ENCODE peak calls at places on chromosomes 5 and 9, in nine cellular contexts. Z is gastrocnemius medialis; K is B cell; T is GM12891; M is HFFc6; C is activated effector memory CD4-positive, alpha-beta T cell treated with Interleukin-2 at 50 U/mL for 16 hours; L is GM18507; D is amniotic epithelial cell; B is A549. J is an unnamed sample.

GRCh38 chr5:390571-391491 is 52.1 kb upstream of the EXOC3 start:
- DNase-seq in Z (no peak), K (no peak), T (no peak), M (no peak), C (no peak), L (no peak), D (no peak), B (peak), J (no peak)

GRCh38 chr5:97534166-97534565 is 351.1 kb upstream of the RIOK2 start:
- DNase-seq in Z (no peak), K (peak), T (no peak), M (peak), C (no peak), L (peak), D (peak), B (peak), J (peak)

GRCh38 chr5:81893961-81894360 is 77.9 kb upstream of the ATG10 start:
- DNase-seq in Z (no peak), K (no peak), T (no peak), M (no peak), C (no peak), L (no peak), D (no peak), B (no peak), J (no peak)

GRCh38 chr5:6732634-6733410 is 19.6 kb downstream of the TENT4A start:
- DNase-seq in Z (no peak), K (no peak), T (no peak), M (peak), C (no peak), L (no peak), D (peak), B (no peak), J (peak)

GRCh38 chr9:16191691-16192402 is 639.0 kb downstream of the CCDC171 start:
- DNase-seq in Z (peak), K (no peak), T (peak), M (peak), C (no peak), L (no peak), D (peak), B (peak), J (peak)

GRCh38 chr5:62460578-62460983 is 48.0 kb downstream of the IPO11 start:
- DNase-seq in Z (no peak), K (peak), T (peak), M (peak), C (no peak), L (no peak), D (peak), B (peak), J (no peak)

GRCh38 chr9:134323741-134324358 is 2.4 kb upstream of the RXRA start:
- DNase-seq in Z (peak), K (no peak), T (no peak), M (no peak), C (no peak), L (no peak), D (peak), B (no peak), J (no peak)

GRCh38 chr9:91949946-91950664 is at the start of gene ROR2:
- DNase-seq in Z (no peak), K (peak), T (peak), M (no peak), C (peak), L (peak), D (peak), B (peak), J (no peak)

GRCh38 chr9:101311759-101312420 is 72.9 kb downstream of the BAAT start:
- DNase-seq in Z (no peak), K (peak), T (peak), M (peak), C (no peak), L (peak), D (peak), B (peak), J (peak)

GRCh38 chr5:61964199-61964598 is 341.8 kb upstream of the KIF2A start:
- DNase-seq in Z (no peak), K (no peak), T (no peak), M (no peak), C (no peak), L (no peak), D (no peak), B (no peak), J (peak)

GRCh38 chr9:35754264-35754663 is at the start of gene MSMP:
- DNase-seq in Z (no peak), K (no peak), T (no peak), M (no peak), C (no peak), L (no peak), D (no peak), B (no peak), J (no peak)

GRCh38 chr5:126865299-126865698 is 88.4 kb downstream of the LMNB1 start:
- DNase-seq in Z (no peak), K (no peak), T (no peak), M (peak), C (no peak), L (no peak), D (peak), B (no peak), J (peak)

GRCh38 chr9:111148390-111148993 is 110.2 kb upstream of the LPAR1 start:
- DNase-seq in Z (no peak), K (no peak), T (no peak), M (peak), C (no peak), L (no peak), D (no peak), B (no peak), J (no peak)

GRCh38 chr9:136711751-136712689 is at the start of gene DIPK1B:
- DNase-seq in Z (no peak), K (no peak), T (no peak), M (no peak), C (no peak), L (no peak), D (no peak), B (no peak), J (no peak)

GRCh38 chr5:172114875-172115422 is 73.1 kb downstream of the STK10 start:
- DNase-seq in Z (no peak), K (peak), T (peak), M (no peak), C (peak), L (peak), D (no peak), B (no peak), J (no peak)

GRCh38 chr9:126001581-126002225 is 254.5 kb downstream of the PBX3 start:
- DNase-seq in Z (no peak), K (no peak), T (no peak), M (no peak), C (no peak), L (no peak), D (no peak), B (no peak), J (no peak)

GRCh38 chr9:3528466-3528865 is 2.7 kb upstream of the RFX3 start:
- DNase-seq in Z (no peak), K (peak), T (no peak), M (no peak), C (peak), L (no peak), D (no peak), B (no peak), J (no peak)

GRCh38 chr9:6757988-6758417 is 230 bp downstream of the KDM4C start:
- DNase-seq in Z (no peak), K (no peak), T (no peak), M (no peak), C (no peak), L (no peak), D (no peak), B (no peak), J (no peak)

GRCh38 chr5:107680799-107681198 is 10.1 kb upstream of the EFNA5 start:
- DNase-seq in Z (no peak), K (no peak), T (no peak), M (no peak), C (no peak), L (no peak), D (no peak), B (no peak), J (no peak)

GRCh38 chr5:56648460-56649034 is 166.8 kb upstream of the MAP3K1 start:
- DNase-seq in Z (no peak), K (no peak), T (no peak), M (no peak), C (no peak), L (no peak), D (no peak), B (no peak), J (no peak)

GRCh38 chr5:53825926-53826325 is 265.5 kb downstream of the NDUFS4 start:
- DNase-seq in Z (no peak), K (no peak), T (no peak), M (no peak), C (no peak), L (no peak), D (no peak), B (no peak), J (no peak)

GRCh38 chr5:146338774-146339714 is at the start of gene POU4F3:
- DNase-seq in Z (no peak), K (no peak), T (no peak), M (no peak), C (no peak), L (no peak), D (no peak), B (peak), J (no peak)

GRCh38 chr5:76601470-76601869 is 21.7 kb downstream of the F2RL2 start:
- DNase-seq in Z (no peak), K (peak), T (peak), M (peak), C (no peak), L (peak), D (peak), B (peak), J (peak)

GRCh38 chr9:132384376-132384775 is 22.3 kb downstream of the TTF1 start:
- DNase-seq in Z (no peak), K (peak), T (peak), M (no peak), C (no peak), L (no peak), D (no peak), B (no peak), J (no peak)

GRCh38 chr5:74384851-74385250 is 255.7 kb downstream of the ENC1 start:
- DNase-seq in Z (no peak), K (no peak), T (no peak), M (no peak), C (no peak), L (no peak), D (peak), B (no peak), J (no peak)

GRCh38 chr9:82148849-82149544 is 160.4 kb downstream of the SPATA31D1 start:
- DNase-seq in Z (no peak), K (no peak), T (no peak), M (peak), C (no peak), L (no peak), D (peak), B (no peak), J (peak)

GRCh38 chr5:118548761-118549160 is 439.6 kb downstream of the DTWD2 start:
- DNase-seq in Z (no peak), K (no peak), T (no peak), M (peak), C (no peak), L (no peak), D (peak), B (no peak), J (peak)

GRCh38 chr5:181100121-181101015 is 30.6 kb downstream of the OR2V1 start:
- DNase-seq in Z (no peak), K (peak), T (no peak), M (no peak), C (no peak), L (no peak), D (no peak), B (no peak), J (no peak)

GRCh38 chr5:172417983-172418630 is 36.2 kb downstream of the SH3PXD2B start:
- DNase-seq in Z (peak), K (no peak), T (no peak), M (peak), C (no peak), L (no peak), D (peak), B (peak), J (peak)

GRCh38 chr5:43396762-43397304 is 15.4 kb downstream of the CCL28 start:
- DNase-seq in Z (no peak), K (peak), T (peak), M (no peak), C (peak), L (peak), D (no peak), B (peak), J (no peak)

GRCh38 chr5:130166839-130167490 is 262.7 kb downstream of the CHSY3 start:
- DNase-seq in Z (no peak), K (no peak), T (no peak), M (no peak), C (no peak), L (no peak), D (no peak), B (no peak), J (no peak)

GRCh38 chr5:112005533-112005926 is 248.5 kb upstream of the NREP start:
- DNase-seq in Z (no peak), K (no peak), T (no peak), M (peak), C (no peak), L (no peak), D (peak), B (no peak), J (peak)

GRCh38 chr5:26812714-26813113 is 225.7 kb downstream of the CDH9 start:
- DNase-seq in Z (no peak), K (no peak), T (no peak), M (no peak), C (no peak), L (no peak), D (no peak), B (no peak), J (no peak)

J was measured in GM04503.